ENCODE peak calls at places on chromosome 12, in nine cellular contexts. W is T-cell, L is iPS DF 19.7, H is RWPE1, J is H54, F is mammary epithelial cell, Z is tibial artery, V is hepatocyte, O is HAP-1. P is an unnamed sample.

GRCh38 chr12:114902665-114903393 is 218.9 kb upstream of the TBX3 start:
- DNase-seq in W (no peak), L (no peak), H (no peak), J (no peak), F (peak), Z (no peak), V (peak), O (no peak), P (no peak)

GRCh38 chr12:121839106-121839992 is 19.3 kb downstream of the HPD start:
- DNase-seq in W (peak), L (peak), H (peak), J (peak), F (peak), Z (peak), V (peak), O (peak), P (peak)

GRCh38 chr12:92295523-92295922 is 149.9 kb upstream of the BTG1 start:
- DNase-seq in W (no peak), L (no peak), H (no peak), J (no peak), F (no peak), Z (no peak), V (peak), O (no peak), P (no peak)

GRCh38 chr12:91890742-91891141 is 254.9 kb downstream of the BTG1 start:
- DNase-seq in W (no peak), L (no peak), H (peak), J (no peak), F (peak), Z (no peak), V (no peak), O (peak), P (no peak)

GRCh38 chr12:121917950-121918678 is at the start of gene CFAP251:
- DNase-seq in W (peak), L (no peak), H (peak), J (no peak), F (no peak), Z (peak), V (peak), O (no peak), P (peak)

GRCh38 chr12:47776471-47777143 is 3.6 kb downstream of the SLC48A1 start:
- DNase-seq in W (no peak), L (no peak), H (no peak), J (no peak), F (no peak), Z (no peak), V (no peak), O (no peak), P (no peak)

GRCh38 chr12:6767301-6767591 is 1.1 kb downstream of the PTMS start:
- DNase-seq in W (no peak), L (no peak), H (no peak), J (no peak), F (no peak), Z (no peak), V (no peak), O (peak), P (no peak)

GRCh38 chr12:123897221-123897620 is 75.4 kb downstream of the CCDC92 start:
- DNase-seq in W (no peak), L (no peak), H (peak), J (no peak), F (peak), Z (no peak), V (no peak), O (no peak), P (no peak)

GRCh38 chr12:20199780-20200179 is 168.6 kb upstream of the PDE3A start:
- DNase-seq in W (no peak), L (no peak), H (no peak), J (no peak), F (no peak), Z (no peak), V (no peak), O (no peak), P (no peak)

GRCh38 chr12:95848575-95849388 is 10.0 kb upstream of the SNRPF start:
- DNase-seq in W (no peak), L (no peak), H (peak), J (no peak), F (peak), Z (no peak), V (peak), O (peak), P (no peak)

GRCh38 chr12:51329742-51330141 is 5.8 kb upstream of the BIN2 start:
- DNase-seq in W (no peak), L (no peak), H (no peak), J (no peak), F (no peak), Z (no peak), V (no peak), O (no peak), P (no peak)

GRCh38 chr12:113075137-113075683 is 18.7 kb downstream of the DTX1 start:
- DNase-seq in W (no peak), L (no peak), H (no peak), J (no peak), F (no peak), Z (no peak), V (no peak), O (no peak), P (no peak)

GRCh38 chr12:122527478-122527944 is 462 bp downstream of the KNTC1 start:
- DNase-seq in W (peak), L (no peak), H (peak), J (no peak), F (peak), Z (no peak), V (peak), O (peak), P (peak)

GRCh38 chr12:47773062-47773857 is at the start of gene SLC48A1:
- DNase-seq in W (peak), L (no peak), H (peak), J (peak), F (no peak), Z (no peak), V (peak), O (peak), P (peak)

GRCh38 chr12:15037091-15037723 is 64.4 kb downstream of the PDE6H start:
- DNase-seq in W (no peak), L (no peak), H (no peak), J (no peak), F (peak), Z (no peak), V (no peak), O (no peak), P (no peak)

GRCh38 chr12:69065804-69066203 is 132.8 kb upstream of the CPM start:
- DNase-seq in W (no peak), L (no peak), H (peak), J (no peak), F (no peak), Z (no peak), V (no peak), O (no peak), P (no peak)

GRCh38 chr12:83389237-83389996 is 702.7 kb downstream of the TMTC2 start:
- DNase-seq in W (no peak), L (peak), H (no peak), J (no peak), F (no peak), Z (no peak), V (peak), O (peak), P (no peak)

GRCh38 chr12:132600048-132601032 is 10.0 kb downstream of the LRCOL1 start:
- DNase-seq in W (no peak), L (no peak), H (peak), J (peak), F (peak), Z (peak), V (peak), O (peak), P (peak)

GRCh38 chr12:123957191-123957590 is 15.4 kb downstream of the CCDC92 start:
- DNase-seq in W (no peak), L (no peak), H (no peak), J (no peak), F (no peak), Z (no peak), V (no peak), O (no peak), P (no peak)

GRCh38 chr12:63940295-63940997 is 95.9 kb downstream of the SRGAP1 start:
- DNase-seq in W (no peak), L (no peak), H (no peak), J (no peak), F (no peak), Z (no peak), V (no peak), O (peak), P (no peak)

GRCh38 chr12:13102481-13103195 is 829 bp downstream of the GSG1 start:
- DNase-seq in W (no peak), L (no peak), H (no peak), J (no peak), F (no peak), Z (no peak), V (peak), O (no peak), P (no peak)

GRCh38 chr12:53290661-53291060 is 4.7 kb upstream of the PFDN5 start:
- DNase-seq in W (no peak), L (no peak), H (no peak), J (no peak), F (no peak), Z (no peak), V (no peak), O (no peak), P (no peak)

GRCh38 chr12:71840226-71840847 is 778 bp downstream of the TBC1D15 start:
- DNase-seq in W (peak), L (no peak), H (peak), J (no peak), F (peak), Z (no peak), V (peak), O (no peak), P (no peak)

GRCh38 chr12:15350643-15351042 is 28.3 kb downstream of the PTPRO start:
- DNase-seq in W (no peak), L (no peak), H (no peak), J (no peak), F (no peak), Z (no peak), V (no peak), O (no peak), P (no peak)

GRCh38 chr12:22437031-22437806 is 102.7 kb upstream of the ST8SIA1 start:
- DNase-seq in W (no peak), L (no peak), H (peak), J (no peak), F (peak), Z (no peak), V (peak), O (peak), P (no peak)

GRCh38 chr12:83016226-83016835 is 329.6 kb downstream of the TMTC2 start:
- DNase-seq in W (no peak), L (no peak), H (peak), J (peak), F (peak), Z (no peak), V (peak), O (no peak), P (no peak)

GRCh38 chr12:16030729-16031128 is 119.6 kb downstream of the DERA start:
- DNase-seq in W (no peak), L (no peak), H (no peak), J (no peak), F (no peak), Z (no peak), V (peak), O (no peak), P (no peak)

GRCh38 chr12:102702447-102703114 is 214.5 kb downstream of the PAH start:
- DNase-seq in W (no peak), L (no peak), H (peak), J (peak), F (peak), Z (peak), V (peak), O (peak), P (peak)

GRCh38 chr12:20629414-20630156 is 65.5 kb upstream of the SLCO1C1 start:
- DNase-seq in W (no peak), L (no peak), H (no peak), J (peak), F (no peak), Z (peak), V (peak), O (no peak), P (no peak)

GRCh38 chr12:27781680-27782079 is 1.6 kb upstream of the MANSC4 start:
- DNase-seq in W (no peak), L (no peak), H (no peak), J (no peak), F (peak), Z (no peak), V (no peak), O (peak), P (no peak)

GRCh38 chr12:109517619-109518018 is 40.2 kb downstream of the UBE3B start:
- DNase-seq in W (no peak), L (no peak), H (no peak), J (no peak), F (no peak), Z (no peak), V (no peak), O (no peak), P (no peak)

GRCh38 chr12:25278274-25278673 is 27.5 kb upstream of the KRAS start:
- DNase-seq in W (no peak), L (no peak), H (no peak), J (no peak), F (no peak), Z (no peak), V (no peak), O (no peak), P (no peak)

GRCh38 chr12:65902504-65902903 is 78.2 kb downstream of the HMGA2 start:
- DNase-seq in W (no peak), L (no peak), H (no peak), J (no peak), F (no peak), Z (no peak), V (no peak), O (no peak), P (no peak)

GRCh38 chr12:112169086-112169872 is 43.9 kb downstream of the TRAFD1 start:
- DNase-seq in W (no peak), L (no peak), H (no peak), J (no peak), F (no peak), Z (no peak), V (no peak), O (no peak), P (no peak)

GRCh38 chr12:38417101-38417500 is 100.5 kb downstream of the ALG10B start:
- DNase-seq in W (no peak), L (no peak), H (no peak), J (no peak), F (peak), Z (no peak), V (no peak), O (no peak), P (no peak)

P was measured in activated T-helper 2 cell treated with anti-CD3 and anti-CD28 coated beads, Interferon-gamma antibody, Interleukin-2, Interleukin-4, amounts not matched to agents 10 μg/mL and 5 μg/mL and 100 μg/mL, durations not matched to agents 14 hours and 24 hours and 36 hours.